ENCODE peak calls at places on chromosomes 11 and 22, in seven cellular contexts. One of them, this sample, is unnamed.
A peak's percentile ranks its signal among the peaks of the same experiment; 100 is the strongest.

GRCh38 chr11:36092314-36093030 is 148.6 kb downstream of the LDLRAD3 start:
- DNase-seq in WERI-Rb-1: no peak
- DNase-seq in activated T-cell treated with anti-CD3 and anti-CD28 coated beads for 48 hours: no peak
- DNase-seq in activated CD8-positive, alpha-beta memory T cell treated with anti-CD3 and anti-CD28 coated beads, Interleukin-2, amount 50 U/mL, for 48 hours: no peak
- DNase-seq in T-helper 2 cell: no peak
- DNase-seq in NCI-H1105: no peak
- DNase-seq in stimulated activated CD4-positive, alpha-beta T cell treated with anti-CD3 and anti-CD28 coated beads, TNF-alpha, amount 100 ng/mL, for 1 hour: no peak
- DNase-seq in this sample: no peak

GRCh38 chr11:127806486-127806885 is 780.9 kb downstream of the ETS1 start:
- DNase-seq in NCI-H1105: no peak
- DNase-seq in T-helper 2 cell: no peak
- DNase-seq in stimulated activated CD4-positive, alpha-beta T cell treated with anti-CD3 and anti-CD28 coated beads, TNF-alpha, amount 100 ng/mL, for 1 hour: no peak
- DNase-seq in WERI-Rb-1: no peak
- DNase-seq in activated T-cell treated with anti-CD3 and anti-CD28 coated beads for 48 hours: no peak
- DNase-seq in activated CD8-positive, alpha-beta memory T cell treated with anti-CD3 and anti-CD28 coated beads, Interleukin-2, amount 50 U/mL, for 48 hours: no peak
- DNase-seq in this sample: no peak

GRCh38 chr11:105960252-105961245 is 61.5 kb downstream of the MSANTD4 start:
- DNase-seq in T-helper 2 cell: no peak
- DNase-seq in NCI-H1105: peak; percentile 58
- DNase-seq in WERI-Rb-1: peak; percentile 85
- DNase-seq in activated T-cell treated with anti-CD3 and anti-CD28 coated beads for 48 hours: no peak
- DNase-seq in stimulated activated CD4-positive, alpha-beta T cell treated with anti-CD3 and anti-CD28 coated beads, TNF-alpha, amount 100 ng/mL, for 1 hour: no peak
- DNase-seq in activated CD8-positive, alpha-beta memory T cell treated with anti-CD3 and anti-CD28 coated beads, Interleukin-2, amount 50 U/mL, for 48 hours: no peak
- DNase-seq in this sample: no peak

GRCh38 chr22:47380692-47381091 is 618.2 kb downstream of the TBC1D22A start:
- DNase-seq in WERI-Rb-1: peak; percentile 1
- DNase-seq in stimulated activated CD4-positive, alpha-beta T cell treated with anti-CD3 and anti-CD28 coated beads, TNF-alpha, amount 100 ng/mL, for 1 hour: no peak
- DNase-seq in NCI-H1105: no peak
- DNase-seq in activated CD8-positive, alpha-beta memory T cell treated with anti-CD3 and anti-CD28 coated beads, Interleukin-2, amount 50 U/mL, for 48 hours: no peak
- DNase-seq in activated T-cell treated with anti-CD3 and anti-CD28 coated beads for 48 hours: no peak
- DNase-seq in T-helper 2 cell: no peak
- DNase-seq in this sample: no peak

GRCh38 chr11:96204721-96205459 is 138.1 kb downstream of the MAML2 start:
- DNase-seq in activated CD8-positive, alpha-beta memory T cell treated with anti-CD3 and anti-CD28 coated beads, Interleukin-2, amount 50 U/mL, for 48 hours: no peak
- DNase-seq in activated T-cell treated with anti-CD3 and anti-CD28 coated beads for 48 hours: no peak
- DNase-seq in WERI-Rb-1: no peak
- DNase-seq in T-helper 2 cell: no peak
- DNase-seq in stimulated activated CD4-positive, alpha-beta T cell treated with anti-CD3 and anti-CD28 coated beads, TNF-alpha, amount 100 ng/mL, for 1 hour: no peak
- DNase-seq in NCI-H1105: peak; percentile 16
- DNase-seq in this sample: no peak

GRCh38 chr22:21590809-21591641 is 23.5 kb downstream of the UBE2L3 start:
- DNase-seq in WERI-Rb-1: no peak
- DNase-seq in stimulated activated CD4-positive, alpha-beta T cell treated with anti-CD3 and anti-CD28 coated beads, TNF-alpha, amount 100 ng/mL, for 1 hour: no peak
- DNase-seq in activated T-cell treated with anti-CD3 and anti-CD28 coated beads for 48 hours: no peak
- DNase-seq in activated CD8-positive, alpha-beta memory T cell treated with anti-CD3 and anti-CD28 coated beads, Interleukin-2, amount 50 U/mL, for 48 hours: no peak
- DNase-seq in NCI-H1105: no peak
- DNase-seq in T-helper 2 cell: no peak
- DNase-seq in this sample: no peak

GRCh38 chr22:42208362-42208761 is 62.1 kb downstream of the TCF20 start:
- DNase-seq in activated CD8-positive, alpha-beta memory T cell treated with anti-CD3 and anti-CD28 coated beads, Interleukin-2, amount 50 U/mL, for 48 hours: no peak
- DNase-seq in activated T-cell treated with anti-CD3 and anti-CD28 coated beads for 48 hours: no peak
- DNase-seq in stimulated activated CD4-positive, alpha-beta T cell treated with anti-CD3 and anti-CD28 coated beads, TNF-alpha, amount 100 ng/mL, for 1 hour: no peak
- DNase-seq in T-helper 2 cell: no peak
- DNase-seq in WERI-Rb-1: no peak
- DNase-seq in NCI-H1105: no peak
- DNase-seq in this sample: no peak

GRCh38 chr22:22827187-22827948 is 60.2 kb upstream of the IGLL5 start:
- DNase-seq in stimulated activated CD4-positive, alpha-beta T cell treated with anti-CD3 and anti-CD28 coated beads, TNF-alpha, amount 100 ng/mL, for 1 hour: no peak
- DNase-seq in NCI-H1105: no peak
- DNase-seq in activated T-cell treated with anti-CD3 and anti-CD28 coated beads for 48 hours: no peak
- DNase-seq in T-helper 2 cell: no peak
- DNase-seq in WERI-Rb-1: no peak
- DNase-seq in activated CD8-positive, alpha-beta memory T cell treated with anti-CD3 and anti-CD28 coated beads, Interleukin-2, amount 50 U/mL, for 48 hours: no peak
- DNase-seq in this sample: peak; percentile 79

GRCh38 chr11:65425971-65426838 is 3.6 kb downstream of the NEAT1 start:
- DNase-seq in activated CD8-positive, alpha-beta memory T cell treated with anti-CD3 and anti-CD28 coated beads, Interleukin-2, amount 50 U/mL, for 48 hours: peak; percentile 55
- DNase-seq in activated T-cell treated with anti-CD3 and anti-CD28 coated beads for 48 hours: no peak
- DNase-seq in stimulated activated CD4-positive, alpha-beta T cell treated with anti-CD3 and anti-CD28 coated beads, TNF-alpha, amount 100 ng/mL, for 1 hour: no peak
- DNase-seq in T-helper 2 cell: no peak
- DNase-seq in NCI-H1105: no peak
- DNase-seq in WERI-Rb-1: no peak
- DNase-seq in this sample: no peak

GRCh38 chr22:46674367-46674781 is 54.2 kb downstream of the GRAMD4 start:
- DNase-seq in NCI-H1105: no peak
- DNase-seq in activated T-cell treated with anti-CD3 and anti-CD28 coated beads for 48 hours: peak; percentile 90
- DNase-seq in stimulated activated CD4-positive, alpha-beta T cell treated with anti-CD3 and anti-CD28 coated beads, TNF-alpha, amount 100 ng/mL, for 1 hour: peak; percentile 87
- DNase-seq in T-helper 2 cell: peak; percentile 69
- DNase-seq in activated CD8-positive, alpha-beta memory T cell treated with anti-CD3 and anti-CD28 coated beads, Interleukin-2, amount 50 U/mL, for 48 hours: peak; percentile 94
- DNase-seq in WERI-Rb-1: no peak
- DNase-seq in this sample: no peak

GRCh38 chr11:119107538-119108150 is 500 bp downstream of the C2CD2L start:
- DNase-seq in activated CD8-positive, alpha-beta memory T cell treated with anti-CD3 and anti-CD28 coated beads, Interleukin-2, amount 50 U/mL, for 48 hours: no peak
- DNase-seq in NCI-H1105: no peak
- DNase-seq in activated T-cell treated with anti-CD3 and anti-CD28 coated beads for 48 hours: no peak
- DNase-seq in T-helper 2 cell: no peak
- DNase-seq in stimulated activated CD4-positive, alpha-beta T cell treated with anti-CD3 and anti-CD28 coated beads, TNF-alpha, amount 100 ng/mL, for 1 hour: no peak
- DNase-seq in WERI-Rb-1: no peak
- DNase-seq in this sample: no peak